ENCODE peak calls at places on chromosomes 1 and 21, in seven cellular contexts. Z is IMR-90, G is mesenchymal stem cell, C is mesendoderm, M is neuronal stem cell, E is trophoblast cell, S is H1. H is an unnamed sample.

GRCh38 chr1:112358798-112359408 is 37.1 kb upstream of the CTTNBP2NL start:
- DNase-seq in Z (peak; percentile 45), C (peak; percentile 70), S (peak; percentile 82), M (no peak), G (peak; percentile 71), E (peak; percentile 64), H (peak; percentile 83)

GRCh38 chr1:173430707-173431662 is 46.1 kb upstream of the PRDX6 start:
- DNase-seq in S (peak; percentile 97), Z (peak; percentile 88), C (peak; percentile 96), G (peak; percentile 89), M (peak; percentile 93), E (peak; percentile 98), H (peak; percentile 86)

GRCh38 chr21:35530726-35531125 is 481.6 kb upstream of the RUNX1 start:
- DNase-seq in E (no peak), Z (no peak), C (no peak), S (no peak), G (no peak), M (no peak), H (no peak)

GRCh38 chr1:59549903-59550302 is 253.0 kb downstream of the FGGY start:
- DNase-seq in G (peak; percentile 85), C (no peak), M (no peak), Z (peak; percentile 67), E (peak; percentile 72), S (no peak), H (no peak)

GRCh38 chr1:76958808-76959207 is 91.5 kb downstream of the ST6GALNAC5 start:
- DNase-seq in G (no peak), M (no peak), Z (no peak), C (peak; percentile 20), E (no peak), S (no peak), H (no peak)

GRCh38 chr1:85628791-85629531 is 48.4 kb downstream of the CCN1 start:
- DNase-seq in E (no peak), Z (peak; percentile 95), C (peak; percentile 67), S (no peak), M (no peak), G (peak; percentile 91), H (peak; percentile 61)

GRCh38 chr21:38349111-38349746 is 92.4 kb downstream of the KCNJ15 start:
- DNase-seq in M (no peak), Z (peak; percentile 6), S (no peak), G (no peak), E (no peak), C (no peak), H (no peak)

GRCh38 chr1:22296701-22297591 is 154.0 kb upstream of the WNT4 start:
- DNase-seq in S (peak; percentile 35), Z (no peak), C (no peak), E (peak; percentile 67), G (no peak), M (no peak), H (no peak)

GRCh38 chr1:154866995-154867795 is 2.9 kb downstream of the KCNN3 start:
- DNase-seq in M (no peak), Z (peak; percentile 85), C (peak; percentile 69), E (peak; percentile 83), S (no peak), G (peak; percentile 93), H (peak; percentile 53)

GRCh38 chr1:233113009-233113712 is 162.8 kb downstream of the NTPCR start:
- DNase-seq in C (peak; percentile 99), Z (peak; percentile 100), M (peak; percentile 8), G (peak; percentile 100), S (no peak), E (peak; percentile 97), H (peak; percentile 86)

GRCh38 chr21:33801424-33802405 is 113.9 kb downstream of the ATP5PO start:
- DNase-seq in E (peak; percentile 93), G (peak; percentile 31), S (no peak), C (peak; percentile 39), Z (peak; percentile 80), M (no peak), H (no peak)

GRCh38 chr1:189775343-189775742 is 702.3 kb downstream of the BRINP3 start:
- DNase-seq in C (peak; percentile 14), Z (peak; percentile 97), G (no peak), E (peak; percentile 84), M (no peak), S (no peak), H (no peak)

GRCh38 chr1:46198026-46198826 is at the start of gene POMGNT1:
- DNase-seq in M (peak; percentile 59), C (peak; percentile 75), E (peak; percentile 70), G (peak; percentile 68), Z (peak; percentile 39), S (peak; percentile 82), H (peak; percentile 68)

GRCh38 chr1:59163268-59164092 is 133.4 kb upstream of the FGGY start:
- DNase-seq in E (peak; percentile 24), C (no peak), G (peak; percentile 72), M (no peak), Z (peak; percentile 65), S (no peak), H (no peak)

GRCh38 chr1:158570480-158570879 is at the start of gene OR6P1:
- DNase-seq in S (no peak), G (no peak), E (no peak), C (no peak), M (no peak), Z (no peak), H (no peak)

GRCh38 chr1:2271841-2272655 is 43.9 kb downstream of the SKI start:
- DNase-seq in E (no peak), Z (no peak), S (no peak), M (peak; percentile 87), C (no peak), G (peak; percentile 29), H (no peak)
- H3K27ac ChIP-seq in E (no peak overlapping the region), Z (no peak overlapping the region), S (no peak overlapping the region), M (peak overlapping the region; percentile 99), C (no peak overlapping the region), G (no peak overlapping the region), H (no peak overlapping the region)

DNA sequence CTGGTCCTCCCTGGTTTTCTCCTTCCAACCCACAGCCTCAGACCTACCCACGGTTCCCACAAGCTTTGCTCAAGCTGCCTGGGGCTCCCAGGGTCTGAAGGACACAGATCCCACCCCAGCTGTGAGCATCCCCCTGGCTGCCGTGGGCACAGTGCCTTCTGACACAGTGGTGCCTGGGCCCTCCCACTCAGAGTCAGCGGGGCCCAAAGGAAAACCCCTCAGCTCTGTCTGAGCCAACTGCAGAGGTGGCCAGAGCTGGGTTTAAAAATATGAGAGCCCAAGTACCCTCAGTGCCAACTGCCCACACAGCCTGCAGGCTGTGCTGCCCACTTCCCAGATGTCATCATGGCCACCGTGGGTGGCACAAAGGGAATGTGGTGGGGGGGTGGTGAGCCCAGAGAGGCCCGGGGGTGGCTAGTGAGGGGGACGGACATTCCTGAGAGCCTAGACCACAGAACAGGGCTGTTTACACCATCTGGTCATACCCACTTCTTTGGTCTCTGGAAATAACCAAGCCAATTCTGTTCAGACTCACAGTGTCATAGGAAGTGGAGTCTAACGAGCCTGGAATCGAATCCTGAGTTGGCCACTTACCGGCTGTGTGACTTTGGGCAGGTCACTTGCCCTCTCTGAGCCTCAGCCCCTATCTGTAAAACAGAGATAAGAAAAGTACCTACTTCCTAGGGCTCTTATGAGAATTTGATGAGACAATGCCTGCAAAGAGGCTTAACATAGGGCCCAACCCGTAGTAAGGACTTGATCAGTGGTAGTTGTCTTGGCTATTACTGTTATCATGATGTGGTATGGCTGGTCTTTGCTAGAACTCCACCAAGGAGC is 85.5 kb downstream of the CAMK2N1 start:
- DNase-seq in Z (no peak), C (no peak), E (no peak), S (no peak), G (no peak), M (no peak), H (peak; percentile 24)
- H3K23ac ChIP-seq in Z (no peak overlapping the region), C (no peak overlapping the region), E (no peak overlapping the region), S (no peak overlapping the region), G (no peak overlapping the region), M (no peak overlapping the region), H (no peak overlapping the region)

DNA sequence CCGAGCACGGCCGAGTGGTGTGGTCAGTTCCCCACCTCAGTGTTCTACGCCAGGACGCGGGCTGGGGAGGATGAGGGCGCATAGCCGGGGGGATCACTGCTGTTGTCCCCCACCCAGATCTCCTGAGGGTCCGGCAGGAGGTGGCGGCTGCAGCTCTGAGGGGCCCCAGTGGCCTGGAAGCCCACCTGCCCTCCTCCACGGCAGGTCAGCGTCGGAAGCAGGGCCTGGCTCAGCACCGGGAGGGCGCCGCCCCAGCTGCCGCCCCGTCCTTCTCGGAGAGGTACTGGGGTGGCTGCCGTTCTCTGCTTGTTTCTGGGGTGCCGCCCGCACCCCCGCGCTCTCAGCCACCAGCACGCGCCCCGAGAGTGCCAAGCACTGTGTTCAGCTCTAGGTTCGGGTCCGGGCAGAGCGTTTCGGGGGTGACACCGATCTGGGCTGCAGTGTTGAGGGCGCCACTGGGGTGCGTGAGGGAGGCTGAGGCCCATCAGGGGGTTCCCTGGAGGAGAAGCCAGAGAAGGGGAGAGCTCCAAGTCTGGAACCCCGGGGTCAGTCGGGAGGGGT is 17.4 kb downstream of the SAMD11 start:
- DNase-seq in Z (no peak), M (no peak), C (no peak), E (no peak), S (no peak), G (no peak), H (no peak)
- H3K27ac ChIP-seq in Z (peak overlapping the region; percentile 43), M (no peak overlapping the region), C (peak overlapping the region; percentile 36), E (peak overlapping the region; percentile 64), S (no peak overlapping the region), G (no peak overlapping the region), H (no peak overlapping the region)

GRCh38 chr1:14946011-14946359 is 207.6 kb upstream of the TMEM51 start:
- DNase-seq in E (peak; percentile 26), S (no peak), G (no peak), C (no peak), Z (no peak), M (no peak), H (no peak)

GRCh38 chr1:14946567-14947285 is 206.8 kb upstream of the TMEM51 start:
- DNase-seq in E (peak; percentile 75), S (no peak), Z (peak; percentile 86), M (no peak), G (peak; percentile 84), C (no peak), H (no peak)

GRCh38 chr1:14948112-14948652 is 205.4 kb upstream of the TMEM51 start:
- DNase-seq in G (no peak), M (no peak), C (no peak), Z (no peak), E (no peak), S (no peak), H (no peak)

GRCh38 chr1:14949270-14949835 is 204.2 kb upstream of the TMEM51 start:
- DNase-seq in C (no peak), G (no peak), Z (no peak), S (no peak), E (no peak), M (no peak), H (no peak)

DNA sequence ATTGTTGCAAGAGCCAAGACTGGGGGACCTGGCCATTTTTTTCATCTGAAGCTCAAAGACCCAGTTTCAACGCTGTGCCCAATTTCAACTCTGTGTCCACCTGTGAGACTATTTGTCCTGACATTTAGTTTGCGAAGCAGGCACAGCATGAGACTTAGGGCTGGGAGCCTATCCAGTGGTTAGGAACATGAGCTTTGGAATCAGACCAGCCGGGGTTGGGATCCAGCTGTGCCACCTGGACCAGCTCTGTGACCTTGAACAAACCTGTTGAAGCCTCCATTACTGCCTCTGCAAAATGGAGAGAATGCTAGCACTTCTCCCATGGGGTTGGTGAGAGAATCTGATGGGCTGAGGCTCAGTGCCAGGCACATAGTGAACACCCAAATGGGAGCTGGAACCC is 206.1 kb upstream of the TMEM51 start:
- DNase-seq in E (no peak), Z (no peak), S (no peak), G (no peak), M (no peak), C (no peak), H (no peak)
- H3K23ac ChIP-seq in E (no peak overlapping the region), Z (peak overlapping the region; percentile 77), S (no peak overlapping the region), G (no peak overlapping the region), M (no peak overlapping the region), C (no peak overlapping the region), H (no peak overlapping the region)

GRCh38 chr1:240350910-240351331 is 259.2 kb downstream of the FMN2 start:
- DNase-seq in M (no peak), G (peak; percentile 57), Z (peak; percentile 96), E (peak; percentile 70), C (no peak), S (no peak), H (no peak)
- H3K27ac ChIP-seq in M (no peak overlapping the region), G (peak overlapping the region; percentile 88), Z (no peak overlapping the region), E (no peak overlapping the region), C (no peak overlapping the region), S (no peak overlapping the region), H (no peak overlapping the region)

H was measured in H9.